ENCODE peak calls at places on chromosomes 13 and 19, in five cellular contexts. Z, L, I, J and U are unnamed samples.

GRCh38 chr19:47720669-47721068 is 7.4 kb downstream of the EHD2 start:
- DNase-seq in Z (no peak), L (no peak), I (no peak), J (no peak), U (no peak)

GRCh38 chr13:79682164-79682563 is 201.2 kb downstream of the NDFIP2 start:
- DNase-seq in Z (no peak), L (no peak), I (no peak), J (no peak), U (no peak)

GRCh38 chr19:10113592-10113963 is 2.1 kb downstream of the P2RY11 start:
- DNase-seq in Z (no peak), L (peak; percentile 15), I (no peak), J (peak; percentile 42), U (no peak)

GRCh38 chr13:75307370-75307984 is 174.5 kb downstream of the TBC1D4 start:
- DNase-seq in Z (no peak), L (no peak), I (no peak), J (no peak), U (peak; percentile 17)

GRCh38 chr13:36082396-36082795 is 48.8 kb downstream of the DCLK1 start:
- DNase-seq in Z (no peak), L (no peak), I (no peak), J (no peak), U (no peak)

GRCh38 chr19:7932276-7932929 is 6.5 kb upstream of the CTXN1 start:
- DNase-seq in Z (no peak), L (no peak), I (no peak), J (no peak), U (no peak)

GRCh38 chr19:19345232-19345631 is 24.6 kb downstream of the MAU2 start:
- DNase-seq in Z (no peak), L (no peak), I (no peak), J (no peak), U (no peak)

GRCh38 chr13:93698016-93698613 is 471.5 kb downstream of the GPC6 start:
- DNase-seq in Z (no peak), L (no peak), I (no peak), J (no peak), U (no peak)

GRCh38 chr13:111004444-111004843 is 89.6 kb upstream of the ANKRD10 start:
- DNase-seq in Z (no peak), L (no peak), I (no peak), J (no peak), U (no peak)

GRCh38 chr19:14544977-14545715 is 15.8 kb downstream of the TECR start:
- DNase-seq in Z (peak; percentile 99), L (no peak), I (no peak), J (peak; percentile 81), U (peak; percentile 98)

GRCh38 chr19:54325194-54325621 is 12.2 kb upstream of the LILRA5 start:
- DNase-seq in Z (no peak), L (peak; percentile 71), I (peak; percentile 60), J (peak; percentile 39), U (no peak)

GRCh38 chr19:14072535-14073231 is at the start of gene MISP3:
- DNase-seq in Z (peak; percentile 75), L (peak; percentile 68), I (no peak), J (peak; percentile 91), U (peak; percentile 88)

GRCh38 chr19:55198651-55199050 is 10.7 kb downstream of the PTPRH start:
- DNase-seq in Z (no peak), L (no peak), I (no peak), J (no peak), U (no peak)

GRCh38 chr13:44155422-44156293 is 218.0 kb upstream of the SERP2 start:
- DNase-seq in Z (peak; percentile 75), L (no peak), I (no peak), J (peak; percentile 77), U (peak; percentile 78)

GRCh38 chr19:39514840-39515550 is at the start of gene SELENOV:
- DNase-seq in Z (no peak), L (no peak), I (no peak), J (peak; percentile 15), U (peak; percentile 37)

GRCh38 chr13:37194428-37194861 is 89.0 kb upstream of the CSNK1A1L start:
- DNase-seq in Z (no peak), L (peak; percentile 88), I (no peak), J (no peak), U (no peak)

GRCh38 chr19:34851277-34851804 is 75.4 kb upstream of the ZNF30 start:
- DNase-seq in Z (no peak), L (peak; percentile 42), I (no peak), J (no peak), U (no peak)

GRCh38 chr13:38965281-38965680 is 25.4 kb downstream of the STOML3 start:
- DNase-seq in Z (no peak), L (no peak), I (no peak), J (no peak), U (no peak)

GRCh38 chr13:107650081-107650701 is 565.1 kb downstream of the LIG4 start:
- DNase-seq in Z (no peak), L (peak; percentile 61), I (no peak), J (peak; percentile 62), U (peak; percentile 48)

GRCh38 chr19:44748426-44749254 is at the start of gene BCL3:
- DNase-seq in Z (peak; percentile 59), L (peak; percentile 67), I (no peak), J (peak; percentile 76), U (peak; percentile 80)

GRCh38 chr19:49912965-49913685 is 15.9 kb upstream of the ATF5 start:
- DNase-seq in Z (no peak), L (no peak), I (no peak), J (no peak), U (peak; percentile 53)

GRCh38 chr19:33781996-33782395 is 14.7 kb upstream of the KCTD15 start:
- DNase-seq in Z (no peak), L (peak; percentile 33), I (peak; percentile 49), J (no peak), U (no peak)

GRCh38 chr13:83057119-83057518 is 825.2 kb downstream of the SLITRK1 start:
- DNase-seq in Z (no peak), L (peak; percentile 14), I (no peak), J (no peak), U (no peak)

GRCh38 chr19:47786566-47786965 is 8.1 kb downstream of the SELENOW start:
- DNase-seq in Z (peak; percentile 85), L (no peak), I (no peak), J (no peak), U (no peak)

GRCh38 chr19:2428027-2428690 is 773 bp upstream of the TIMM13 start:
- DNase-seq in Z (peak; percentile 53), L (no peak), I (no peak), J (peak; percentile 41), U (peak; percentile 25)

GRCh38 chr13:49633687-49634086 is 5.4 kb downstream of the ARL11 start:
- DNase-seq in Z (no peak), L (no peak), I (no peak), J (no peak), U (no peak)

GRCh38 chr13:49630580-49630979 is 2.3 kb downstream of the ARL11 start:
- DNase-seq in Z (no peak), L (no peak), I (no peak), J (no peak), U (no peak)

GRCh38 chr13:49629196-49629938 is 1.1 kb downstream of the ARL11 start:
- DNase-seq in Z (no peak), L (no peak), I (no peak), J (no peak), U (no peak)

GRCh38 chr13:49629947-49630346 is 1.6 kb downstream of the ARL11 start:
- DNase-seq in Z (no peak), L (no peak), I (no peak), J (no peak), U (no peak)

GRCh38 chr13:49632156-49632555 is 3.8 kb downstream of the ARL11 start:
- DNase-seq in Z (no peak), L (no peak), I (no peak), J (no peak), U (no peak)
- H3K4me1 ChIP-seq in Z (peaks cover 9% of the 10 kb centered on the region), L (no peaks in the 10 kb centered on the region), I (no peaks in the 10 kb centered on the region), J (no peaks in the 10 kb centered on the region), U (no peaks in the 10 kb centered on the region)

DNA sequence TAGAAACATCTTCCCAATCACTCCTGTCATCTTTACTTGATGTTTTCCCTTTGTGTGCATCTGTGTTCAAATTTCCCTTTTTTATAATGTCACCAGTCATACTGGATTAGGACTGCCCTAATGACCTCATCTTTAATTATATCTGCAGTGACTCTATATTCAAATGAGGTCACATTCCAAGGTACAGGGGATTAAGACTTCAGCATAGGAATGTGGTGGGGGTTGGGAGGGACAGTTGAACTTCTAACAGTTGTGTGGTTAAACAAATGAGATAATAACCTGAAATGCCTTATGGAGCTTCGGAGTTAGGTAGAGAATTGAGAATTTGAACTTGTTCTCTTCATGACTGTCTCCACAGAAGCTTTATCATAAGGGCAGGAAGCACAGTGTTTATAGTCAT is 23.0 kb downstream of the PAN3 start:
- DNase-seq in Z (no peak), L (no peak), I (no peak), J (peak; percentile 20), U (no peak)
- H3K27ac ChIP-seq in Z (no peak overlapping the region), L (no peak overlapping the region), I (no peak overlapping the region), J (peak overlapping the region; percentile 52), U (no peak overlapping the region)

GRCh38 chr19:11984986-11985385 is 20.1 kb downstream of the ZNF763 start:
- DNase-seq in Z (no peak), L (no peak), I (no peak), J (no peak), U (no peak)
- TF ChIP-seq CTCF in Z (no peak), L (peak; percentile 25), I (no peak), J (no peak), U (no peak)

DNA sequence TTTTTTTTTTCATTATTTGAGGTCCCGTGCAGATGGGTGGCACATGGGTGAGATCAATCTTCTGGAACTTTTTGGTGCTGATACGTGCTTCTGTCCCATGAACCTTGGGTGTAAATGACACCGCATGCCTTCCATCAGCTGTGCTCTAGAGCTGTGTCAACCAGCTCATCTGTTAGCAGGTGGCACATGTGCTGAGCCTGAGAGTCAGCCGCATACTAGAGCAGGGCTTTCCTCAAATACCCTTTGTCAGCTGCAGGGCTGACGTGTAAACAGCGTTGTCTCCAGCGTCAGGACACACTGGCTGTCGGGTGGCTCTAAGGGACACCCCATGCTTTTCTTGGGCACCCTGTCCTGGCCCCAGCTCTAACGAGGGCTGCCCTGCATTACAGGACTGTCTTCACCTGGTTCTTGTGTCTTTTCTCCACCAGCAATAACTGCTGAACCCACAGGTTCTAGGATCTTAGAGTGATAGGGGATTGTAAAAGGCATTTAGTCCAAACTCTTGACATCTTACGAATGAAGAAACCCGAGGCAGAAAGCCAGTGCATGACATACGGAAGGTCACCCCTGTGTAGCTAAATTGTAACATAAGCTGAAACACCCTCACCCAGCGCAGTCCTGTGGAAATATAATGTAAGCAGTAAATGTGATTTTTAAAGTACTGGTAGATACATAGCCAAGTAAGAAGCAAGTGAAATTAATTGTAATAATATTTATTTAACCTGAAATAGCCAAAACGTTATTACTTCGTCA is 119.5 kb downstream of the LRCH1 start:
- DNase-seq in Z (no peak), L (no peak), I (no peak), J (no peak), U (no peak)
- H3K4me1 ChIP-seq in Z (peaks cover 14% of the 10 kb centered on the region), L (peaks cover 16% of the 10 kb centered on the region), I (peaks cover 32% of the 10 kb centered on the region), J (peaks cover 28% of the 10 kb centered on the region), U (peaks cover 12% of the 10 kb centered on the region)